ENCODE peak calls at places on chromosomes 13 and 19, in eight cellular contexts. T is cardiac fibroblast; U is bronchial epithelial cell; B is uterus; Z is brain microvascular endothelial cell; O is right atrium auricular region; H is AG10803; P is CD8-positive, alpha-beta T cell. Q is an unnamed sample.

GRCh38 chr13:37889811-37890210 is 20.2 kb upstream of the TRPC4 start:
- DNase-seq in T (no peak), U (no peak), B (no peak), Z (no peak), O (no peak), H (no peak), P (no peak), Q (no peak)

GRCh38 chr13:110617326-110618072 is 2.2 kb downstream of the NAXD start:
- DNase-seq in T (peak), U (peak), B (peak), Z (peak), O (no peak), H (peak), P (no peak), Q (peak)

GRCh38 chr13:38686635-38687245 is at the start of gene FREM2:
- DNase-seq in T (no peak), U (peak), B (peak), Z (no peak), O (no peak), H (no peak), P (no peak), Q (peak)

GRCh38 chr13:61406275-61406674 is 9.4 kb downstream of the PCDH20 start:
- DNase-seq in T (no peak), U (peak), B (no peak), Z (no peak), O (no peak), H (no peak), P (no peak), Q (no peak)

GRCh38 chr19:29836409-29836825 is 24.6 kb downstream of the CCNE1 start:
- DNase-seq in T (no peak), U (peak), B (no peak), Z (no peak), O (no peak), H (no peak), P (no peak), Q (peak)

GRCh38 chr13:94030415-94031119 is 448.9 kb downstream of the DCT start:
- DNase-seq in T (peak), U (no peak), B (no peak), Z (no peak), O (no peak), H (no peak), P (no peak), Q (no peak)

GRCh38 chr19:19817357-19817756 is 4.2 kb downstream of the ZNF506 start:
- DNase-seq in T (no peak), U (no peak), B (no peak), Z (no peak), O (no peak), H (no peak), P (peak), Q (no peak)

GRCh38 chr13:113920173-113920572 is 53.7 kb downstream of the C13orf46 start:
- DNase-seq in T (no peak), U (no peak), B (no peak), Z (no peak), O (peak), H (peak), P (no peak), Q (no peak)

GRCh38 chr19:12840091-12841079 is 2.1 kb downstream of the MAST1 start:
- DNase-seq in T (peak), U (peak), B (peak), Z (peak), O (no peak), H (peak), P (no peak), Q (peak)

GRCh38 chr19:4640247-4641000 is 1.1 kb downstream of the TNFAIP8L1 start:
- DNase-seq in T (no peak), U (peak), B (no peak), Z (no peak), O (no peak), H (no peak), P (no peak), Q (peak)

GRCh38 chr13:21228738-21229137 is 52.3 kb downstream of the MRPL57 start:
- DNase-seq in T (no peak), U (no peak), B (no peak), Z (no peak), O (no peak), H (no peak), P (no peak), Q (no peak)

GRCh38 chr19:39327990-39328705 is 7.5 kb upstream of the LRFN1 start:
- DNase-seq in T (peak), U (peak), B (peak), Z (peak), O (peak), H (peak), P (peak), Q (peak)

GRCh38 chr19:48646192-48646911 is 365 bp upstream of the CA11 start:
- DNase-seq in T (peak), U (peak), B (peak), Z (peak), O (peak), H (peak), P (peak), Q (peak)

GRCh38 chr19:7779631-7780486 is 16.8 kb downstream of the CLEC4M start:
- DNase-seq in T (no peak), U (no peak), B (no peak), Z (no peak), O (no peak), H (no peak), P (no peak), Q (no peak)

GRCh38 chr19:33446918-33447293 is 73.4 kb downstream of the CEBPG start:
- DNase-seq in T (no peak), U (no peak), B (no peak), Z (no peak), O (no peak), H (no peak), P (no peak), Q (no peak)

GRCh38 chr13:93549326-93549855 is 322.8 kb downstream of the GPC6 start:
- DNase-seq in T (no peak), U (no peak), B (no peak), Z (no peak), O (no peak), H (no peak), P (no peak), Q (no peak)

GRCh38 chr19:54434862-54435174 is 14.2 kb upstream of the LENG8 start:
- DNase-seq in T (no peak), U (no peak), B (no peak), Z (no peak), O (no peak), H (no peak), P (no peak), Q (no peak)

GRCh38 chr19:19160489-19161035 is 9.5 kb downstream of the MEF2B start:
- DNase-seq in T (no peak), U (no peak), B (no peak), Z (no peak), O (no peak), H (no peak), P (no peak), Q (no peak)

GRCh38 chr13:113034451-113035208 is 65.6 kb downstream of the MCF2L start:
- DNase-seq in T (peak), U (peak), B (peak), Z (peak), O (peak), H (peak), P (no peak), Q (peak)

GRCh38 chr19:35986664-35987570 is 8.1 kb upstream of the SDHAF1 start:
- DNase-seq in T (no peak), U (no peak), B (no peak), Z (no peak), O (no peak), H (no peak), P (no peak), Q (no peak)

GRCh38 chr19:2150794-2151338 is 500 bp downstream of the AP3D1 start:
- DNase-seq in T (no peak), U (no peak), B (peak), Z (no peak), O (no peak), H (no peak), P (peak), Q (no peak)

GRCh38 chr13:65540064-65540635 is 1690.0 kb downstream of the PCDH9 start:
- DNase-seq in T (peak), U (no peak), B (no peak), Z (no peak), O (no peak), H (peak), P (no peak), Q (peak)

GRCh38 chr13:41985788-41986508 is 25.0 kb upstream of the VWA8 start:
- DNase-seq in T (peak), U (no peak), B (no peak), Z (peak), O (no peak), H (peak), P (no peak), Q (no peak)

GRCh38 chr13:113815151-113816058 is 48.5 kb downstream of the GAS6 start:
- DNase-seq in T (no peak), U (no peak), B (no peak), Z (no peak), O (no peak), H (no peak), P (no peak), Q (no peak)

GRCh38 chr13:104314926-104315535 is 1248.8 kb upstream of the SLC10A2 start:
- DNase-seq in T (no peak), U (peak), B (no peak), Z (peak), O (no peak), H (no peak), P (no peak), Q (peak)

GRCh38 chr19:20612711-20613316 is 47.2 kb upstream of the ZNF737 start:
- DNase-seq in T (no peak), U (no peak), B (no peak), Z (no peak), O (no peak), H (no peak), P (no peak), Q (no peak)

GRCh38 chr19:35512831-35513230 is 618 bp downstream of the DMKN start:
- DNase-seq in T (no peak), U (no peak), B (no peak), Z (no peak), O (no peak), H (no peak), P (no peak), Q (no peak)

GRCh38 chr19:56110515-56111448 is 10.3 kb downstream of the ZNF787 start:
- DNase-seq in T (peak), U (no peak), B (no peak), Z (peak), O (no peak), H (no peak), P (no peak), Q (no peak)

GRCh38 chr19:8973501-8974091 is 36.6 kb downstream of the MUC16 start:
- DNase-seq in T (no peak), U (peak), B (no peak), Z (peak), O (no peak), H (no peak), P (no peak), Q (peak)

GRCh38 chr13:33262069-33262487 is 23.5 kb downstream of the STARD13 start:
- DNase-seq in T (no peak), U (peak), B (peak), Z (no peak), O (no peak), H (no peak), P (no peak), Q (peak)

GRCh38 chr13:39803851-39804250 is 148.4 kb downstream of the COG6 start:
- DNase-seq in T (no peak), U (no peak), B (no peak), Z (no peak), O (no peak), H (no peak), P (no peak), Q (no peak)

GRCh38 chr19:6204866-6205723 is 69.6 kb downstream of the ACSBG2 start:
- DNase-seq in T (no peak), U (no peak), B (no peak), Z (no peak), O (no peak), H (no peak), P (no peak), Q (no peak)

GRCh38 chr19:6198896-6199239 is 63.4 kb downstream of the ACSBG2 start:
- DNase-seq in T (no peak), U (no peak), B (no peak), Z (no peak), O (no peak), H (no peak), P (no peak), Q (no peak)

GRCh38 chr19:6204212-6204611 is 68.7 kb downstream of the ACSBG2 start:
- DNase-seq in T (peak), U (no peak), B (no peak), Z (no peak), O (no peak), H (peak), P (no peak), Q (no peak)

GRCh38 chr19:6196361-6196760 is 60.9 kb downstream of the ACSBG2 start:
- DNase-seq in T (no peak), U (no peak), B (no peak), Z (no peak), O (no peak), H (no peak), P (no peak), Q (no peak)

GRCh38 chr19:6199240-6199983 is 63.9 kb downstream of the ACSBG2 start:
- DNase-seq in T (peak), U (peak), B (peak), Z (peak), O (peak), H (peak), P (peak), Q (peak)
- TF ChIP-seq CTCF in T (peak), U (peak), B (no peak), Z (peak), O (no peak), H (peak), P (peak), Q (peak)

GRCh38 chr19:45472557-45473365 is 5.0 kb downstream of the FOSB start:
- DNase-seq in T (peak), U (no peak), B (no peak), Z (no peak), O (no peak), H (peak), P (no peak), Q (no peak)
- H3K4me3 ChIP-seq in T (no peak), U (no peak), B (no peak), Z (peak), O (peak), H (no peak), P (no peak), Q (no peak)

GRCh38 chr13:71219671-71220070 is 647.3 kb downstream of the DACH1 start:
- DNase-seq in T (no peak), U (no peak), B (no peak), Z (no peak), O (no peak), H (no peak), P (no peak), Q (no peak)

GRCh38 chr13:71217827-71218226 is 649.2 kb downstream of the DACH1 start:
- DNase-seq in T (no peak), U (no peak), B (no peak), Z (no peak), O (no peak), H (no peak), P (no peak), Q (no peak)

GRCh38 chr13:71213252-71213821 is 653.7 kb downstream of the DACH1 start:
- DNase-seq in T (no peak), U (no peak), B (no peak), Z (no peak), O (no peak), H (no peak), P (no peak), Q (no peak)

GRCh38 chr13:71218960-71219359 is 648.0 kb downstream of the DACH1 start:
- DNase-seq in T (no peak), U (peak), B (no peak), Z (no peak), O (no peak), H (no peak), P (no peak), Q (peak)
- TF ChIP-seq CTCF in T (no peak), U (peak), B (no peak), Z (no peak), O (no peak), H (no peak), P (no peak), Q (peak)

GRCh38 chr13:23022667-23023066 is 158.1 kb upstream of the SGCG start:
- DNase-seq in T (no peak), U (no peak), B (no peak), Z (no peak), O (no peak), H (no peak), P (no peak), Q (no peak)
- H3K4me3 ChIP-seq in T (no peak), U (no peak), B (no peak), Z (no peak), O (no peak), H (no peak), P (no peak), Q (no peak)

GRCh38 chr19:23440791-23441190 is 45.5 kb upstream of the ZNF91 start:
- DNase-seq in T (no peak), U (no peak), B (no peak), Z (no peak), O (no peak), H (no peak), P (no peak), Q (no peak)
- TF ChIP-seq CTCF in T (peak), U (peak), B (no peak), Z (peak), O (no peak), H (peak), P (no peak), Q (peak)